ENCODE peak calls at places on chromosomes 16 and 17, in ten cellular contexts. Q, U, Y, T, K, I, A, C, P and Z are unnamed samples.

GRCh38 chr16:84818989-84819643 is 669 bp upstream of the CRISPLD2 start:
- DNase-seq in Q (no peak), U (no peak), Y (no peak), T (no peak), K (no peak), I (no peak), A (no peak), C (no peak), P (no peak), Z (no peak)

GRCh38 chr16:2531371-2531695 is at the start of gene CEMP1:
- DNase-seq in Q (no peak), U (no peak), Y (no peak), T (no peak), K (no peak), I (no peak), A (no peak), C (no peak), P (no peak), Z (no peak)

GRCh38 chr16:30941600-30942420 is 7.1 kb upstream of the ORAI3 start:
- DNase-seq in Q (peak), U (peak), Y (peak), T (no peak), K (peak), I (peak), A (peak), C (peak), P (peak), Z (peak)

GRCh38 chr17:3539881-3540540 is 17.6 kb downstream of the TRPV3 start:
- DNase-seq in Q (no peak), U (no peak), Y (no peak), T (no peak), K (no peak), I (no peak), A (no peak), C (no peak), P (no peak), Z (no peak)

GRCh38 chr16:87562201-87562600 is 40.1 kb upstream of the JPH3 start:
- DNase-seq in Q (no peak), U (no peak), Y (no peak), T (no peak), K (no peak), I (no peak), A (no peak), C (no peak), P (no peak), Z (no peak)

GRCh38 chr16:88035292-88035691 is 84.1 kb downstream of the BANP start:
- DNase-seq in Q (no peak), U (no peak), Y (no peak), T (no peak), K (no peak), I (no peak), A (no peak), C (no peak), P (no peak), Z (no peak)

GRCh38 chr17:48541574-48542113 is 3.3 kb downstream of the HOXB2 start:
- DNase-seq in Q (peak), U (peak), Y (peak), T (no peak), K (peak), I (peak), A (no peak), C (no peak), P (no peak), Z (no peak)

GRCh38 chr16:27242868-27243590 is 25.5 kb downstream of the NSMCE1 start:
- DNase-seq in Q (peak), U (peak), Y (no peak), T (no peak), K (peak), I (no peak), A (peak), C (no peak), P (no peak), Z (peak)

GRCh38 chr17:32971171-32971570 is 20.5 kb upstream of the SPACA3 start:
- DNase-seq in Q (peak), U (no peak), Y (no peak), T (no peak), K (peak), I (no peak), A (peak), C (peak), P (no peak), Z (peak)

GRCh38 chr17:34370997-34371395 is 8.0 kb upstream of the CCL1 start:
- DNase-seq in Q (peak), U (no peak), Y (no peak), T (no peak), K (peak), I (no peak), A (peak), C (peak), P (no peak), Z (no peak)

GRCh38 chr16:60204221-60204620 is 1470.1 kb upstream of the GOT2 start:
- DNase-seq in Q (no peak), U (no peak), Y (no peak), T (no peak), K (no peak), I (no peak), A (peak), C (no peak), P (no peak), Z (no peak)

GRCh38 chr16:67865318-67865717 is 7.5 kb upstream of the EDC4 start:
- DNase-seq in Q (peak), U (peak), Y (peak), T (no peak), K (peak), I (no peak), A (peak), C (peak), P (no peak), Z (peak)

GRCh38 chr16:1845985-1846384 is 19.0 kb downstream of the FAHD1 start:
- DNase-seq in Q (no peak), U (no peak), Y (no peak), T (no peak), K (no peak), I (no peak), A (no peak), C (no peak), P (no peak), Z (no peak)

GRCh38 chr17:696412-696811 is 18.2 kb downstream of the VPS53 start:
- DNase-seq in Q (no peak), U (no peak), Y (no peak), T (no peak), K (peak), I (no peak), A (no peak), C (no peak), P (no peak), Z (peak)

GRCh38 chr17:58184986-58185761 is 7.4 kb upstream of the EPX start:
- DNase-seq in Q (no peak), U (no peak), Y (no peak), T (no peak), K (no peak), I (no peak), A (no peak), C (no peak), P (no peak), Z (no peak)

GRCh38 chr17:8029121-8029520 is 9.7 kb upstream of the ALOX15B start:
- DNase-seq in Q (no peak), U (no peak), Y (no peak), T (no peak), K (peak), I (no peak), A (peak), C (no peak), P (no peak), Z (no peak)

GRCh38 chr17:64326420-64327054 is 63.5 kb upstream of the TEX2 start:
- DNase-seq in Q (peak), U (peak), Y (no peak), T (no peak), K (peak), I (no peak), A (peak), C (peak), P (no peak), Z (peak)

GRCh38 chr16:86044881-86045600 is 146.1 kb downstream of the IRF8 start:
- DNase-seq in Q (no peak), U (no peak), Y (no peak), T (no peak), K (no peak), I (no peak), A (no peak), C (peak), P (no peak), Z (no peak)

GRCh38 chr16:29011112-29011511 is 26.3 kb downstream of the LAT start:
- DNase-seq in Q (no peak), U (no peak), Y (no peak), T (no peak), K (no peak), I (no peak), A (no peak), C (no peak), P (no peak), Z (no peak)

GRCh38 chr17:19759934-19760530 is 11.9 kb upstream of the ALDH3A1 start:
- DNase-seq in Q (no peak), U (no peak), Y (no peak), T (no peak), K (no peak), I (no peak), A (no peak), C (no peak), P (no peak), Z (no peak)

GRCh38 chr16:5560084-5560483 is 462.5 kb upstream of the EEF2KMT start:
- DNase-seq in Q (no peak), U (no peak), Y (no peak), T (no peak), K (no peak), I (no peak), A (no peak), C (no peak), P (no peak), Z (no peak)

GRCh38 chr17:78628547-78629435 is 51.6 kb upstream of the DNAH17 start:
- DNase-seq in Q (no peak), U (no peak), Y (no peak), T (no peak), K (no peak), I (no peak), A (no peak), C (no peak), P (no peak), Z (no peak)

GRCh38 chr17:17782425-17783120 is 54.2 kb downstream of the SREBF1 start:
- DNase-seq in Q (no peak), U (no peak), Y (peak), T (no peak), K (peak), I (no peak), A (peak), C (peak), P (no peak), Z (no peak)

GRCh38 chr16:88911946-88912310 is 45.5 kb upstream of the PABPN1L start:
- DNase-seq in Q (no peak), U (no peak), Y (no peak), T (no peak), K (no peak), I (no peak), A (no peak), C (no peak), P (no peak), Z (no peak)

GRCh38 chr16:16183562-16183961 is 39.7 kb downstream of the ABCC6 start:
- DNase-seq in Q (no peak), U (no peak), Y (no peak), T (no peak), K (no peak), I (no peak), A (no peak), C (no peak), P (no peak), Z (peak)

GRCh38 chr17:12815642-12816141 is 26.4 kb downstream of the ARHGAP44 start:
- DNase-seq in Q (no peak), U (no peak), Y (peak), T (no peak), K (no peak), I (no peak), A (no peak), C (peak), P (no peak), Z (no peak)

GRCh38 chr17:41544497-41544896 is 16.4 kb upstream of the KRT19 start:
- DNase-seq in Q (no peak), U (no peak), Y (peak), T (no peak), K (no peak), I (no peak), A (no peak), C (no peak), P (no peak), Z (no peak)

GRCh38 chr17:489758-490329 is 137.2 kb upstream of the RPH3AL start:
- DNase-seq in Q (peak), U (peak), Y (peak), T (no peak), K (peak), I (no peak), A (peak), C (peak), P (no peak), Z (peak)

GRCh38 chr17:39196820-39197331 is 593 bp downstream of the CACNB1 start:
- DNase-seq in Q (no peak), U (no peak), Y (peak), T (no peak), K (no peak), I (no peak), A (peak), C (peak), P (no peak), Z (no peak)

GRCh38 chr17:74485841-74486240 is 19.4 kb downstream of the CD300A start:
- DNase-seq in Q (no peak), U (no peak), Y (peak), T (no peak), K (no peak), I (no peak), A (no peak), C (no peak), P (no peak), Z (no peak)

GRCh38 chr17:34580685-34581445 is 1.5 kb downstream of the TMEM132E start:
- DNase-seq in Q (no peak), U (no peak), Y (no peak), T (no peak), K (no peak), I (no peak), A (no peak), C (no peak), P (no peak), Z (no peak)